ENCODE peak calls at places on chromosomes 1 and 21, in nine cellular contexts. P is progenitor cell of endocrine pancreas, E is IMR-90, Y is AG09309, J is pancreas, Z is lower lobe of right lung, X is thyroid gland, V is HFFc6, A is HFF-Myc. T is an unnamed sample.

GRCh38 chr1:36778773-36779172 is 255.5 kb downstream of the GRIK3 start:
- DNase-seq in V (no peak), E (no peak), A (no peak), P (no peak), J (no peak), Y (no peak), Z (no peak), X (no peak), T (no peak)

GRCh38 chr1:52032785-52033131 is 852 bp downstream of the KTI12 start:
- DNase-seq in Y (no peak), E (peak), A (no peak), V (peak), P (no peak), J (peak), X (peak), Z (peak), T (peak)

GRCh38 chr1:26786437-26787380 is 1.0 kb upstream of the PIGV start:
- DNase-seq in Z (peak), X (peak), A (no peak), Y (peak), E (peak), J (no peak), V (peak), P (no peak), T (peak)

GRCh38 chr1:10251325-10252103 is 41.1 kb downstream of the KIF1B start:
- DNase-seq in Y (no peak), V (peak), X (no peak), P (no peak), E (peak), J (no peak), A (no peak), Z (no peak), T (no peak)

GRCh38 chr1:174239541-174239940 is 80.2 kb downstream of the RABGAP1L start:
- DNase-seq in X (no peak), Z (no peak), A (no peak), V (no peak), E (no peak), P (no peak), Y (no peak), J (no peak), T (no peak)

GRCh38 chr1:201476670-201477344 is 7.8 kb upstream of the PHLDA3 start:
- DNase-seq in P (no peak), E (no peak), A (no peak), X (peak), Y (no peak), V (no peak), Z (peak), J (no peak), T (no peak)

GRCh38 chr1:66652556-66652955 is 99.7 kb upstream of the DYNLT5 start:
- DNase-seq in X (no peak), J (no peak), A (no peak), P (no peak), V (no peak), Y (no peak), Z (no peak), E (peak), T (no peak)

GRCh38 chr21:29258626-29259335 is 39.9 kb upstream of the BACH1 start:
- DNase-seq in E (peak), P (no peak), V (peak), Y (peak), X (no peak), A (peak), Z (no peak), J (no peak), T (no peak)

GRCh38 chr1:172005856-172006255 is 164.6 kb downstream of the DNM3 start:
- DNase-seq in Z (no peak), Y (no peak), E (peak), P (no peak), A (no peak), X (no peak), J (no peak), V (peak), T (no peak)

GRCh38 chr1:77336730-77337129 is 54.9 kb downstream of the AK5 start:
- DNase-seq in J (no peak), A (no peak), V (no peak), Z (no peak), Y (no peak), E (no peak), P (no peak), X (no peak), T (no peak)

GRCh38 chr1:16617101-16617727 is 3.9 kb upstream of the NBPF1 start:
- DNase-seq in V (no peak), Z (peak), A (no peak), J (peak), P (peak), Y (no peak), X (no peak), E (no peak), T (no peak)

GRCh38 chr1:16621300-16621658 is 7.9 kb upstream of the NBPF1 start:
- DNase-seq in Z (no peak), P (no peak), X (no peak), V (no peak), A (no peak), E (no peak), J (no peak), Y (no peak), T (no peak)

GRCh38 chr1:16615253-16616252 is 2.2 kb upstream of the NBPF1 start:
- DNase-seq in Y (no peak), E (no peak), J (no peak), V (no peak), P (peak), A (no peak), X (no peak), Z (peak), T (peak)

GRCh38 chr1:16617778-16618580 is 4.6 kb upstream of the NBPF1 start:
- DNase-seq in X (no peak), Z (no peak), P (peak), A (no peak), J (no peak), E (no peak), V (no peak), Y (no peak), T (no peak)

DNA sequence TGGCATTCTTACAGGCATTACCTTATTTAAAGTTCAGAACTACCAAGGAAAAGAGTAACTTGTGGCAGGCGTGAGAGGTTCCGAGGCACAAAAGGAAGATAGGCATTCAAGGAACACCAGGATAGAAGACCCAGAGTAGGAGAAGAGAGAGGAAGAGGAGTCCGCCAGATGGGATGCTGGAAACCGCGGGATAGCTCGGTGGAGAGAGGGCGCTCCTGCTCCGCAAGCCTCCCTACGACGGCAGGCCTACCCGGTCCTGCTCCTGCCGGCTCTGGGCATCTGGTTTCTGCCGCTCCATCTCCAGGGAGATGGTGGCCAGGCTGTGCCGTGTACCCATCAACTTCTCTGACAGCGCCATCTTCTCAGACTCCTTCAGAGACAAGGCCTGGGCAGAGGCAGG is 5.4 kb upstream of the NBPF1 start:
- DNase-seq in J (peak), A (no peak), Z (peak), X (no peak), E (no peak), Y (no peak), P (peak), V (no peak), T (peak)
- TF ChIP-seq CTCF in J (no peak), A (no peak), Z (no peak), X (no peak), E (no peak), Y (no peak), P (no peak), V (peak), T (no peak)

GRCh38 chr1:169699769-169700168 is 11.7 kb downstream of the SELL start:
- DNase-seq in P (no peak), Y (no peak), J (no peak), X (no peak), V (no peak), A (no peak), E (no peak), Z (no peak), T (no peak)
- TF ChIP-seq CTCF in P (no peak), Y (no peak), J (no peak), X (no peak), V (no peak), A (no peak), E (no peak), Z (no peak), T (no peak)

GRCh38 chr1:14111121-14111520 is 411.1 kb downstream of the PRDM2 start:
- DNase-seq in J (no peak), Z (no peak), Y (no peak), A (no peak), E (no peak), V (no peak), X (no peak), P (no peak), T (no peak)

GRCh38 chr1:14115976-14116375 is 416.0 kb downstream of the PRDM2 start:
- DNase-seq in P (no peak), A (no peak), Y (no peak), Z (no peak), V (no peak), J (no peak), E (no peak), X (no peak), T (no peak)

GRCh38 chr1:14112613-14113012 is 412.6 kb downstream of the PRDM2 start:
- DNase-seq in P (no peak), A (no peak), E (no peak), V (no peak), J (no peak), X (no peak), Y (no peak), Z (no peak), T (no peak)

GRCh38 chr1:14113841-14114567 is 414.0 kb downstream of the PRDM2 start:
- DNase-seq in P (peak), A (no peak), X (peak), Z (peak), J (no peak), E (peak), Y (peak), V (no peak), T (peak)

GRCh38 chr1:14113271-14113670 is 413.3 kb downstream of the PRDM2 start:
- DNase-seq in V (no peak), A (no peak), X (no peak), Z (no peak), Y (no peak), J (no peak), E (no peak), P (no peak), T (no peak)
- TF ChIP-seq CTCF in V (no peak), A (no peak), X (no peak), Z (no peak), Y (no peak), J (no peak), E (no peak), P (no peak), T (no peak)

GRCh38 chr1:117313555-117313954 is 53.7 kb upstream of the MAN1A2 start:
- DNase-seq in X (no peak), A (no peak), J (no peak), V (no peak), P (no peak), Z (no peak), Y (no peak), E (no peak), T (no peak)

GRCh38 chr1:117308406-117308916 is 58.8 kb upstream of the MAN1A2 start:
- DNase-seq in P (no peak), V (no peak), A (no peak), E (no peak), Z (no peak), X (no peak), Y (no peak), J (no peak), T (no peak)

GRCh38 chr1:117318011-117318410 is 49.2 kb upstream of the MAN1A2 start:
- DNase-seq in E (no peak), P (no peak), Z (no peak), J (no peak), X (no peak), A (no peak), Y (no peak), V (no peak), T (no peak)

GRCh38 chr1:117318456-117318855 is 48.8 kb upstream of the MAN1A2 start:
- DNase-seq in J (no peak), Y (no peak), E (no peak), A (no peak), V (no peak), P (no peak), Z (no peak), X (no peak), T (no peak)

DNA sequence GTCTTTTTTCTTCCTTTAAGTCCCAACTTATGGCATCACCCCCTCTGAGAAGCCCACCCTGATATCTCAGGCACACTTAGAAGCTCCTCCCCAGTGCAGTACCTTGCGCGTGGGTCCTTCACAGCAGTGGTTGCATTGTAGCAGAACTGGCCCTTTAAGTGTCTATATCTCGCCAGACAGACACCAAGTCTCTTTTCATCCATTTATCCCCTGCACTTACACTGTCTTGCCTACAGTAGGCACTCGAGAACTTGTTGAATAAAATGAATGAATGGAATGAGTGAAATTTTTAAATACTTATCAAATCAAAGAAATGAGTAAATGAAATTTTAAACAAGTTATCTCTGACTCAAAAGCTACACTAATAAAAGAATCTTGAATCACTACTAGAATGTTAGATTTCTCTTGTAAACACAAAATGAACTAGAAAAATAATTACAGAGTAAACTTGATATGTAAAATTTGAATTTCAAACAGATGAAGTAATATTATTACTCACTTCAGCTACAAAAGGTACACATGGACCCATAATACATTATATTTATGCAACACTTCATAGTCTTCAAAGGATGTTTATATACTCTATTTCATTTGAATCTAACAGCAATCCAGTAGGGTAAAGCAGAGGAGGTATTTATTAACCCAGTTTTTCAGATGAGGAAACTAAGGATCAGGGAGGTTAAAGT is 54.7 kb upstream of the MAN1A2 start:
- DNase-seq in V (peak), Y (peak), Z (no peak), J (no peak), E (peak), P (no peak), A (no peak), X (no peak), T (no peak)
- TF ChIP-seq CTCF in V (peak), Y (peak), Z (peak), J (peak), E (peak), P (peak), A (peak), X (peak), T (peak)

GRCh38 chr1:204826970-204827369 is 43.7 kb upstream of the NFASC start:
- DNase-seq in X (no peak), Z (no peak), V (no peak), Y (no peak), P (peak), J (no peak), E (no peak), A (no peak), T (no peak)
- TF ChIP-seq CTCF in X (no peak), Z (no peak), V (peak), Y (peak), P (peak), J (no peak), E (no peak), A (peak), T (no peak)

GRCh38 chr1:24308365-24309015 is 10.7 kb upstream of the GRHL3 start:
- DNase-seq in X (no peak), Z (no peak), J (no peak), P (no peak), Y (no peak), E (no peak), V (peak), A (no peak), T (no peak)
- TF ChIP-seq CTCF in X (no peak), Z (no peak), J (no peak), P (peak), Y (peak), E (peak), V (peak), A (peak), T (no peak)

GRCh38 chr1:166258017-166258416 is 91.2 kb upstream of the FAM78B start:
- DNase-seq in E (no peak), Z (no peak), Y (no peak), P (no peak), J (no peak), A (no peak), V (no peak), X (no peak), T (no peak)
- TF ChIP-seq CTCF in E (no peak), Z (no peak), Y (no peak), P (no peak), J (no peak), A (no peak), V (no peak), X (no peak), T (no peak)

T was measured in transverse colon.